ENCODE peak calls at places on chromosomes 12 and 14, in four cellular contexts. D is GM03348, Y is GM23248, V is left cardiac atrium. J is an unnamed sample.

GRCh38 chr14:70045715-70046535 is 142.8 kb downstream of the SLC8A3 start:
- DNase-seq in D (peak; percentile 77), Y (peak; percentile 63), V (peak; percentile 73), J (no peak)

GRCh38 chr12:40192704-40193255 is 32.0 kb upstream of the LRRK2 start:
- DNase-seq in D (no peak), Y (no peak), V (no peak), J (no peak)

GRCh38 chr14:93961610-93962009 is 14.8 kb downstream of the ASB2 start:
- DNase-seq in D (no peak), Y (no peak), V (no peak), J (no peak)

GRCh38 chr12:98373019-98373554 is 142.3 kb upstream of the TMPO start:
- DNase-seq in D (peak; percentile 66), Y (peak; percentile 66), V (no peak), J (no peak)

GRCh38 chr12:68065687-68066086 is 76.4 kb downstream of the IFNG-AS1 start:
- DNase-seq in D (no peak), Y (no peak), V (no peak), J (no peak)

GRCh38 chr12:117134059-117134458 is 34.8 kb upstream of the TESC start:
- DNase-seq in D (no peak), Y (peak; percentile 59), V (no peak), J (peak; percentile 10)

GRCh38 chr14:46580941-46581671 is 70.5 kb downstream of the RPL10L start:
- DNase-seq in D (peak; percentile 19), Y (peak; percentile 59), V (peak; percentile 17), J (no peak)

GRCh38 chr14:91313154-91313850 is 68.8 kb upstream of the GPR68 start:
- DNase-seq in D (no peak), Y (no peak), V (no peak), J (no peak)

GRCh38 chr12:1972856-1973317 is 31.4 kb downstream of the DCP1B start:
- DNase-seq in D (peak; percentile 17), Y (peak; percentile 73), V (peak; percentile 50), J (no peak)

GRCh38 chr12:81257952-81258551 is 180.2 kb downstream of the ACSS3 start:
- DNase-seq in D (peak; percentile 36), Y (peak; percentile 63), V (no peak), J (no peak)

GRCh38 chr12:112906712-112907414 is at the start of gene OAS1:
- DNase-seq in D (peak; percentile 52), Y (peak; percentile 51), V (no peak), J (peak; percentile 5)

GRCh38 chr12:76552343-76552938 is 7.1 kb downstream of the OSBPL8 start:
- DNase-seq in D (peak; percentile 59), Y (peak; percentile 40), V (no peak), J (no peak)

GRCh38 chr12:78562358-78563205 is 302.0 kb upstream of the SYT1 start:
- DNase-seq in D (peak; percentile 6), Y (peak; percentile 30), V (no peak), J (no peak)

GRCh38 chr12:95970905-95971304 is 25.2 kb downstream of the HAL start:
- DNase-seq in D (no peak), Y (peak; percentile 41), V (no peak), J (no peak)

J was measured in T-helper 9 cell.